ENCODE peak calls at places on chromosome 10, in four cellular contexts. V, T, A and F are unnamed samples.

GRCh38 chr10:85926986-85927385 is 439.6 kb downstream of the GRID1 start:
- DNase-seq in V (no peak), T (no peak), A (no peak), F (no peak)

GRCh38 chr10:90862908-90863514 is 5.2 kb upstream of the HTR7 start:
- DNase-seq in V (peak; percentile 28), T (peak; percentile 16), A (peak; percentile 49), F (peak; percentile 45)

GRCh38 chr10:43125881-43126731 is 12.1 kb upstream of the CSGALNACT2 start:
- DNase-seq in V (no peak), T (no peak), A (no peak), F (no peak)

GRCh38 chr10:28503114-28503513 is 29.8 kb upstream of the WAC start:
- DNase-seq in V (no peak), T (no peak), A (peak; percentile 46), F (no peak)

GRCh38 chr10:82969405-82969804 is 1094.4 kb downstream of the NRG3 start:
- DNase-seq in V (no peak), T (no peak), A (peak; percentile 29), F (peak; percentile 35)

GRCh38 chr10:92914478-92915066 is 66.3 kb downstream of the EXOC6 start:
- DNase-seq in V (peak; percentile 53), T (peak; percentile 68), A (peak; percentile 57), F (peak; percentile 65)

GRCh38 chr10:88314362-88314761 is 268.8 kb downstream of the RNLS start:
- DNase-seq in V (no peak), T (no peak), A (no peak), F (no peak)

GRCh38 chr10:120613180-120613579 is 156.2 kb downstream of the PLPP4 start:
- DNase-seq in V (no peak), T (no peak), A (peak; percentile 84), F (no peak)

GRCh38 chr10:34137955-34138354 is 677.1 kb downstream of the PARD3 start:
- DNase-seq in V (no peak), T (no peak), A (no peak), F (no peak)
- TF ChIP-seq MYC in V (no peak), T (no peak), A (no peak), F (no peak)

DNA sequence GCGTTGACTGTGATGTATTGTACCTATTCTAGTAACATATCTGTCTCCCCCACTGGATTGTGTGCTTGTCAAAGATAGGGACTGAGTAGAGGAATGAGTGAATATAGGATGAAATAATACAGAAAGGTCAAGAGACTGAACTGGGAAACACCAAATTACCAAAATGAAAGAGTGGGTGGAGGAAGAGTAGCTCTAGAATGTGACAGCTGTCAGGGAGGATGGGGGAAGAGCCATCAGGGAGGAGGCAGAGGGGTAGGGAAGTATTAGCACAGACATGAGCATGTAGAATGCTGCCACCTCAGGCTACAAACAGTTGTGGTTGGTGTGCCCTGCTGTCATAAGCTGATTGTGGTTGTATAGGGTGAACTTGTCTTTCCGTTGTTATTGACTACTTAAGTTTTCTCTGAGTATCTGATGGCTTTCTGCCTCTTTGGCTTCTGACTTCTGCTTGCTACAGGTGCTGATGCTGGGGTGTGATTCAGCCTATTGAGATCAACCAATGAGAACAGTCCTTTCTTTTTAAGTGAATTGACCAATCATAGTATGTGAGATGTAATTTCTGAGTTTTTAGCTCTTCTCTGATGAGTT is 5.6 kb downstream of the CCSER2 start:
- DNase-seq in V (no peak), T (no peak), A (no peak), F (peak; percentile 37)
- TF ChIP-seq MAX in V (no peak), T (no peak), A (no peak), F (no peak)

GRCh38 chr10:5533098-5533731 is 8.5 kb downstream of the CALML3 start:
- DNase-seq in V (no peak), T (no peak), A (no peak), F (no peak)

GRCh38 chr10:5532231-5532605 is 7.5 kb downstream of the CALML3 start:
- DNase-seq in V (no peak), T (no peak), A (no peak), F (no peak)

GRCh38 chr10:5534880-5535856 is 10.4 kb downstream of the CALML3 start:
- DNase-seq in V (no peak), T (peak; percentile 73), A (no peak), F (peak; percentile 80)

GRCh38 chr10:5532618-5533097 is 7.9 kb downstream of the CALML3 start:
- DNase-seq in V (no peak), T (no peak), A (no peak), F (no peak)

DNA sequence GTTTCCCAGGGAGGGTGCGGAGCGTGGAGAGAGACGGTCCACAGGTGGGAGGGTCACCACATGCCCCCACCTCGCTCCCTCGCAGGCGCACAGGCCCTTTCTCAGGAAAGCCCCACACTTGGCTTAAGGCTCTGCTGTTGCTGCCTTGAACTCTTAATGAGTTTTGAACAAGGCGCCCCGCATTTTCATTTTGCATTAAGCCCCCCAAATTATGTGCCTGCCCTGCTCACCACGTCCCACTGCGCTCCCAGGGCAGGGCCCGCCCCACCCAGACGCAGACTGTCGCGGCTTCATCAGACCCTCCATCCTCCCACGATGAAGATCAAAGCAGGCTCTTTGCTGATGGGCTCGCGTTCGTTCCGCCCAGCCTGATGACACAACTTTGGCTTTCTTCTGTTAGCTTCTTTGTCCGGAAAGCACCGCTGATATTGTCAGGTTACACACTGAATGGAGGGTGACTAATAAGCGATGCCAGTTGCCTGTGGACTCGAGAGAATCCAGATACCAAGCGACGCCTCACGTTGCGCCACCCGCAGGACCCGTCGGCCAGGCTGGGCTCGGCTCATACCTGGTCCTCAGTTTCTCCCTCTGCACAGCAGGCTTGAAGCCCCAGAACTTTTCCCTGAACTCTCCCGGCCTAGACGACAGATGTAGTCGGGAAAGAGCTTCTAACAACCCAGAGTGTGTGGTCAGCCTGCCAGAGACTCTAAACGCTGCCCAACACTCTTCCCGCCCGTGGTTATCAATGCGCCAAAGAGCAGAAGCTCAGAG is 9.5 kb downstream of the CALML3 start:
- DNase-seq in V (no peak), T (peak; percentile 84), A (no peak), F (peak; percentile 80)
- TF ChIP-seq MYC in V (no peak), T (no peak), A (no peak), F (no peak)

DNA sequence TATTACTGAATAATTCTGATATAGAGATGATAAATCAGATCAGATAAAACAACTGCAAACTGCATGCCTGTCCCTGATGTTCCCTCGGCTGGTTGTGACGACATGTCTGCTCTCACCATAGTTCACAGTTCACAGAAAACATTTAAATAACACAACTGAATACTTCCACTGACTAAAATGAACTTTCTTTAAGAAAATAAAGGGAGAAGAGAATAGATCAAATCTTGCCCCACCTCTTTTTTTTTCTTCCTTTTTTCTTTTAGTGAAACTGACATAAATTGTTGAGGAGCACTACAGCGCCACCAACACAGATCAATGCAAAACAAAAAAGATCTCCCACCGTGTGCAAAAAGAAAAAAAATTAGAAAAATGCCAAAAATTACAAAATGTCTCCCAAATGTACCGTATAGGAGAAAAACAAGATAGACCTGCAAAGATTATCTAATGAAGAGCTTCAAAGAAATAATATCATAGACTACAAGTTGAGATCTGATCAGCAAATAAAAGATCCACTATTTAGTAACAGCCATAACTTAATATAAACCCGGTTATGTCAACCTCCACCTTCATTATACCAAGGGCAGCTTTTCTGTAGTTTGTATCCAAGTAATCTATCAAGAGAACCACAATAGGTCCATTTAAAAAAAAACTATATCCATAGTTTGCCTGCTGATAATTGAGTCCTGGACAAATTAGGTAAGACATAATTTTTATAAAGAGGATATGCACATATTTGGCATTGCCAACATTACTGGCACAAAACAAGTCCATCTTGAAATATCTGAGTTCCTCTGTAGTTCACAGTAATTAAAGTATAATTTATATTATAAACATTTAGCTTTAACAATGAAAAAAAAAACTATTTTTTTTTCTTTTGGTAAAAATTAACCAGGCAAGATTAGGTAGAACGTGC is 30.8 kb upstream of the EPC1 start:
- DNase-seq in V (no peak), T (peak; percentile 37), A (peak; percentile 79), F (peak; percentile 53)
- TF ChIP-seq MAX in V (no peak), T (no peak), A (no peak), F (no peak)

GRCh38 chr10:62244785-62245595 is 23.7 kb downstream of the RTKN2 start:
- DNase-seq in V (no peak), T (peak; percentile 67), A (peak; percentile 86), F (peak; percentile 79)
- TF ChIP-seq MYC in V (no peak), T (no peak), A (no peak), F (no peak)

DNA sequence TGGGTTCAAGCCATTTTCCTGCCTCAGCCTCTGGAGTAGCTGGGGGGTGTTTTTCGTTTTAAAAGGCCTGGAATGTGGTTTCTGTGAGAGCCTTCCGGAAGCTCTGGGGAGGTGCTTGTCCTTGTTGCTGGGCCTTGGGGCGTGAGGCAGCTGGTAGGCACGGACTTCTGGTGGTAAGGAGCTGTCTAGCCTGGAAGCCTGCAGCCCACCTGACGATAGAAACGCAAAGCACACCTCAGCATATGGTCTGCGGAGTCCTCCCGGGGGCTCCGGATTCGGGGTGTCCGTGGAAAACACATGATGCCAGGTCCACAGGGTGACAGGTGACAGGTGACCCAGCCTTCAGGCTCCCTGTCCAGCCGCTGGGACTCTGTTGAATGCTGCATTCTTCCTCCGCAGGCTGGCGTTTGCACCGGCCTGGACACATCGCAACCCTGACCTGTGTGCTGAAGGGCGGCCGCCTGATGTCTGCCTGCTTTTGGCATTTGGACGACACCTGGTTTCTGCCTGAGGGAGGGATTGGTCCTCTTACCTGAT is 37.3 kb downstream of the INPP5A start:
- DNase-seq in V (no peak), T (no peak), A (no peak), F (peak; percentile 94)
- TF ChIP-seq MAX in V (no peak), T (no peak), A (no peak), F (peak; percentile 69)

GRCh38 chr10:34933676-34934075 is 118.6 kb upstream of the PARD3 start:
- DNase-seq in V (no peak), T (no peak), A (no peak), F (no peak)
- TF ChIP-seq MYC in V (no peak), T (no peak), A (no peak), F (no peak)

DNA sequence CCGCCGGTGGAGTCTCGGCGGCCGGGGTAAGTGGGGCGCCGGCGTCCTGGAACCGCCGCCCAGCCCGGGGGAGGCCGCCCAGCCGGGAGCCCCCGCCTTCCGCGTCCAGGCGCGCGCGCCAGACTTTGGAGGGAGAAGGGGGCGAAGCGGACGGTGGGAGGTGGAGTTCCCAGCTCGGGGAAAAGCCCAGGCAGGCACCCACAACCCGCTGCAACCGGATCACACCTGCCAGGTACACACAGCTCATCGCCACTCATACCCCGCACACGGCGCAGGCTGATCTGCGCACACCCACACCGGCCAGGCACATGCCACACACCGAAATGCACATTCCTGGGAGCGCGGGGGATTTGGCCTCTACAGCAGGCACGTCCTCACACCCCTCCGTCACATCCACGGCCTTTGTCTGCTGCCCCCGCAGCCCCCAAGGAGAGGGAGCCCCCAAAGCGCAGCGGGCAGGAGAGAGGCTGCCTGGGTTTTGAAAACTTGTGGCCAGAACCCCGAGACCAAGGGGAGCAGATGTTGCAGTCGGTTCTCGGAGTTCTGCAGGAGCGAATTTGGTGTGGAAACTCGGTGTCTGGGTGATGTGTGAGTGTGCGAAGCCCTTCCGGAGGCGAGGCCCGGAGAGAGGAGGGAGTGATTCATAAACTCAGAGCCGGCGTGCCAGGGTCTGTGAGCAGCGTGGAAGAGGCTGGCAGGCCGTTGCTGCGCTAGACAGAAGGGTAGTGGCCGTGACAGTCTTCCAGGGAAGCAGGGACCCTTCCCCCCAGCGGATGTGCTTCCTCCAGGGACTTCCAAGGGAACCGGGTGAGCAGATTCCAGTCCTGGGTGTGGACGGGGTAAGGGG is 697 bp downstream of the CHST3 start:
- DNase-seq in V (peak; percentile 40), T (no peak), A (peak; percentile 69), F (no peak)
- TF ChIP-seq MAX in V (peak; percentile 89), T (peak; percentile 84), A (peak; percentile 27), F (no peak)

GRCh38 chr10:125333769-125334168 is 173.4 kb upstream of the CTBP2 start:
- DNase-seq in V (no peak), T (no peak), A (no peak), F (no peak)
- TF ChIP-seq MYC in V (no peak), T (no peak), A (no peak), F (no peak)